ENCODE peak calls at places on chromosome 22, in seven cellular contexts. J is pulmonary artery endothelial cell, S is sciatic nerve, A is neural crest cell, K is T1000, G is DMS153, V is progenitor cell of endocrine pancreas. T is an unnamed sample.
A peak's percentile ranks its signal among the peaks of the same experiment; 100 is the strongest.

GRCh38 chr22:32411388-32411787 is 659 bp downstream of the RTCB start:
- DNase-seq in J (no peak), S (no peak), A (no peak), K (no peak), G (no peak), V (no peak), T (no peak)

GRCh38 chr22:50280708-50281383 is 10.7 kb upstream of the MAPK11 start:
- DNase-seq in J (no peak), S (no peak), A (no peak), K (no peak), G (no peak), V (no peak), T (no peak)

GRCh38 chr22:22410677-22411076 is 97.9 kb downstream of the ZNF280B start:
- DNase-seq in J (no peak), S (no peak), A (no peak), K (no peak), G (no peak), V (no peak), T (no peak)

GRCh38 chr22:35961480-35961902 is 67.1 kb downstream of the RBFOX2 start:
- DNase-seq in J (peak; percentile 87), S (no peak), A (no peak), K (no peak), G (peak; percentile 88), V (no peak), T (peak; percentile 75)

GRCh38 chr22:42472671-42473070 is 40.5 kb upstream of the NFAM1 start:
- DNase-seq in J (no peak), S (no peak), A (no peak), K (no peak), G (no peak), V (no peak), T (no peak)

GRCh38 chr22:19809741-19810140 is 44.9 kb downstream of the GNB1L start:
- DNase-seq in J (no peak), S (no peak), A (no peak), K (no peak), G (no peak), V (no peak), T (no peak)

GRCh38 chr22:38540731-38541130 is 29.3 kb downstream of the DMC1 start:
- DNase-seq in J (no peak), S (no peak), A (no peak), K (no peak), G (no peak), V (no peak), T (no peak)

GRCh38 chr22:41975299-41976069 is 6.2 kb downstream of the SEPTIN3 start:
- DNase-seq in J (no peak), S (no peak), A (no peak), K (no peak), G (no peak), V (no peak), T (no peak)

GRCh38 chr22:46738642-46738960 is 549 bp upstream of the CERK start:
- DNase-seq in J (no peak), S (no peak), A (no peak), K (no peak), G (no peak), V (no peak), T (no peak)

GRCh38 chr22:31343235-31344191 is 2.6 kb downstream of the PATZ1 start:
- DNase-seq in J (no peak), S (no peak), A (peak; percentile 61), K (no peak), G (peak; percentile 89), V (peak; percentile 81), T (no peak)

GRCh38 chr22:37229012-37229804 is 14.9 kb downstream of the RAC2 start:
- DNase-seq in J (peak; percentile 22), S (no peak), A (no peak), K (peak; percentile 50), G (no peak), V (no peak), T (no peak)

GRCh38 chr22:21937041-21937820 is 15.4 kb downstream of the PPM1F start:
- DNase-seq in J (no peak), S (no peak), A (no peak), K (no peak), G (no peak), V (no peak), T (peak; percentile 75)

GRCh38 chr22:28019360-28019759 is 100.3 kb upstream of the PITPNB start:
- DNase-seq in J (no peak), S (peak; percentile 54), A (no peak), K (no peak), G (no peak), V (no peak), T (no peak)

GRCh38 chr22:24424901-24425775 is 2.3 kb upstream of the ADORA2A start:
- DNase-seq in J (no peak), S (no peak), A (no peak), K (no peak), G (no peak), V (no peak), T (no peak)

GRCh38 chr22:22943521-22944267 is 56.1 kb downstream of the IGLL5 start:
- DNase-seq in J (no peak), S (no peak), A (no peak), K (no peak), G (no peak), V (peak; percentile 6), T (peak; percentile 56)

GRCh38 chr22:42933783-42934144 is 76.7 kb upstream of the ARFGAP3 start:
- DNase-seq in J (peak; percentile 93), S (no peak), A (no peak), K (no peak), G (no peak), V (no peak), T (no peak)

GRCh38 chr22:42385691-42386090 is 46.5 kb downstream of the NFAM1 start:
- DNase-seq in J (no peak), S (no peak), A (no peak), K (no peak), G (no peak), V (no peak), T (no peak)

GRCh38 chr22:21839765-21840140 is 27.7 kb downstream of the MAPK1 start:
- DNase-seq in J (no peak), S (no peak), A (no peak), K (no peak), G (no peak), V (no peak), T (no peak)

GRCh38 chr22:49747705-49748104 is 80.0 kb downstream of the BRD1 start:
- DNase-seq in J (no peak), S (no peak), A (no peak), K (no peak), G (no peak), V (no peak), T (no peak)

GRCh38 chr22:28229566-28230483 is 310.8 kb upstream of the PITPNB start:
- DNase-seq in J (no peak), S (no peak), A (no peak), K (no peak), G (no peak), V (no peak), T (no peak)

GRCh38 chr22:29994027-29994715 is 86.1 kb upstream of the HORMAD2 start:
- DNase-seq in J (no peak), S (no peak), A (no peak), K (no peak), G (no peak), V (no peak), T (no peak)

GRCh38 chr22:48369789-48370507 is 1457.7 kb downstream of the BRD1 start:
- DNase-seq in J (no peak), S (no peak), A (no peak), K (no peak), G (peak; percentile 16), V (no peak), T (no peak)

GRCh38 chr22:27507935-27508504 is 293.5 kb downstream of the MN1 start:
- DNase-seq in J (no peak), S (no peak), A (no peak), K (no peak), G (no peak), V (no peak), T (no peak)

GRCh38 chr22:20009018-20009482 is 7.6 kb downstream of the ARVCF start:
- DNase-seq in J (no peak), S (no peak), A (no peak), K (no peak), G (no peak), V (no peak), T (no peak)

GRCh38 chr22:21624120-21624879 is 5.5 kb downstream of the YDJC start:
- DNase-seq in J (no peak), S (no peak), A (peak; percentile 33), K (no peak), G (no peak), V (no peak), T (no peak)

GRCh38 chr22:47474464-47474863 is 712.0 kb downstream of the TBC1D22A start:
- DNase-seq in J (no peak), S (no peak), A (no peak), K (no peak), G (no peak), V (no peak), T (no peak)

GRCh38 chr22:19287076-19287724 is 4.3 kb downstream of the CLTCL1 start:
- DNase-seq in J (no peak), S (no peak), A (no peak), K (no peak), G (peak; percentile 75), V (no peak), T (no peak)

GRCh38 chr22:47854226-47854625 is 1091.8 kb downstream of the TBC1D22A start:
- DNase-seq in J (no peak), S (no peak), A (no peak), K (no peak), G (no peak), V (no peak), T (no peak)

GRCh38 chr22:16915711-16916110 is 90.5 kb upstream of the XKR3 start:
- DNase-seq in J (no peak), S (no peak), A (no peak), K (no peak), G (no peak), V (no peak), T (no peak)

GRCh38 chr22:40383905-40384304 is 13.5 kb downstream of the SGSM3 start:
- DNase-seq in J (no peak), S (no peak), A (no peak), K (no peak), G (no peak), V (no peak), T (no peak)

GRCh38 chr22:48478124-48478523 is 1349.5 kb downstream of the BRD1 start:
- DNase-seq in J (no peak), S (peak; percentile 47), A (no peak), K (no peak), G (no peak), V (no peak), T (no peak)

GRCh38 chr22:46977656-46978343 is 215.3 kb downstream of the TBC1D22A start:
- DNase-seq in J (no peak), S (peak; percentile 54), A (no peak), K (no peak), G (no peak), V (no peak), T (no peak)

GRCh38 chr22:19973551-19974183 is 32.0 kb upstream of the TXNRD2 start:
- DNase-seq in J (no peak), S (no peak), A (no peak), K (no peak), G (no peak), V (no peak), T (no peak)

GRCh38 chr22:49137216-49137840 is 690.3 kb downstream of the BRD1 start:
- DNase-seq in J (no peak), S (no peak), A (no peak), K (no peak), G (no peak), V (no peak), T (no peak)

GRCh38 chr22:26526165-26526564 is 13.9 kb upstream of the TFIP11 start:
- DNase-seq in J (no peak), S (no peak), A (no peak), K (no peak), G (no peak), V (no peak), T (no peak)

GRCh38 chr22:49825436-49825835 is 2.2 kb downstream of the BRD1 start:
- DNase-seq in J (no peak), S (no peak), A (no peak), K (no peak), G (no peak), V (no peak), T (no peak)

GRCh38 chr22:31048570-31048969 is 32.5 kb upstream of the SMTN start:
- DNase-seq in J (no peak), S (no peak), A (no peak), K (no peak), G (no peak), V (no peak), T (no peak)

T was measured in right atrium auricular region.